ENCODE peak calls at places on chromosomes 4 and X, in ten cellular contexts. E is BJ; O is CD8-positive, alpha-beta memory T cell; D is naive thymus-derived CD4-positive, alpha-beta T cell; H is NCI-H1092; A is Right ventricle myocardium superior; R is NCI-H1105; L is glomerular endothelial cell; Y is RWPE1; F is T-helper 2 cell. P is an unnamed sample.

GRCh38 chr4:173990126-173990878 is 293.2 kb downstream of the FBXO8 start:
- DNase-seq in E (no peak), R (no peak), Y (peak), A (no peak), O (no peak), L (no peak), F (no peak), H (no peak), D (no peak), P (peak)

GRCh38 chr4:61359301-61359700 is 159.2 kb downstream of the ADGRL3 start:
- DNase-seq in O (no peak), R (no peak), D (no peak), A (no peak), Y (no peak), E (no peak), L (no peak), H (no peak), F (no peak), P (no peak)

GRCh38 chr4:3772632-3773031 is 6.4 kb downstream of the ADRA2C start:
- DNase-seq in L (no peak), E (no peak), A (no peak), H (no peak), Y (no peak), R (no peak), D (no peak), F (no peak), O (no peak), P (no peak)

GRCh38 chr4:2934077-2934812 is 29.0 kb downstream of the NOP14 start:
- DNase-seq in E (no peak), F (peak), R (no peak), O (peak), D (peak), H (no peak), A (peak), Y (no peak), L (no peak), P (peak)

GRCh38 chr4:75702919-75703411 is 21.4 kb upstream of the USO1 start:
- DNase-seq in E (no peak), H (no peak), O (no peak), Y (no peak), L (no peak), F (no peak), A (no peak), D (no peak), R (no peak), P (no peak)

GRCh38 chrX:374566-374965 is 12.1 kb downstream of the PPP2R3B start:
- DNase-seq in D (no peak), L (no peak), F (no peak), Y (peak), O (no peak), R (no peak), A (peak), E (no peak), H (no peak), P (no peak)

GRCh38 chrX:66731398-66731797 is 92.5 kb upstream of the EDA2R start:
- DNase-seq in Y (no peak), F (no peak), A (no peak), E (no peak), R (no peak), L (no peak), D (no peak), O (no peak), H (no peak), P (peak)

GRCh38 chr4:125388653-125389052 is 73.9 kb downstream of the FAT4 start:
- DNase-seq in E (peak), D (no peak), Y (peak), H (no peak), F (no peak), R (no peak), L (no peak), A (no peak), O (no peak), P (no peak)